ENCODE peak calls at places on chromosomes 4 and X, in eight cellular contexts. A, I, J, M, H, F, T and S are unnamed samples.

GRCh38 chrX:19566359-19567141 is 51.2 kb upstream of the MAP3K15 start:
- DNase-seq in T (peak), I (no peak), A (no peak), F (peak), H (no peak), J (peak), M (no peak), S (no peak)

GRCh38 chr4:2079006-2079405 is 19.9 kb downstream of the NAT8L start:
- DNase-seq in F (no peak), J (no peak), M (no peak), T (no peak), I (no peak), H (no peak), A (no peak), S (no peak)

GRCh38 chr4:140090215-140090731 is 63.7 kb downstream of the MAML3 start:
- DNase-seq in T (no peak), A (no peak), I (no peak), M (peak), H (no peak), F (no peak), J (no peak), S (no peak)

GRCh38 chrX:23666282-23666681 is 1.0 kb upstream of the PRDX4 start:
- DNase-seq in H (no peak), I (no peak), M (no peak), A (no peak), J (no peak), T (peak), F (no peak), S (no peak)

GRCh38 chr4:8706221-8707044 is 113.9 kb downstream of the CPZ start:
- DNase-seq in H (no peak), F (no peak), M (no peak), I (no peak), A (no peak), T (no peak), J (no peak), S (no peak)

GRCh38 chr4:102569200-102569599 is 68.0 kb downstream of the NFKB1 start:
- DNase-seq in I (no peak), J (no peak), F (no peak), H (no peak), T (peak), A (no peak), M (peak), S (no peak)

GRCh38 chrX:63661676-63662075 is 123.3 kb downstream of the ARHGEF9 start:
- DNase-seq in A (no peak), J (no peak), F (no peak), M (no peak), T (no peak), H (no peak), I (no peak), S (no peak)

GRCh38 chr4:88135362-88135663 is 23.1 kb downstream of the ABCG2 start:
- DNase-seq in M (no peak), H (no peak), I (no peak), F (no peak), T (no peak), J (no peak), A (no peak), S (no peak)

GRCh38 chrX:129600981-129601424 is 53.8 kb downstream of the APLN start:
- DNase-seq in J (no peak), I (no peak), A (no peak), F (peak), H (no peak), M (peak), T (peak), S (peak)

GRCh38 chr4:111778543-111778942 is 366.7 kb upstream of the FAM241A start:
- DNase-seq in A (no peak), H (no peak), M (peak), J (no peak), T (no peak), F (no peak), I (no peak), S (peak)

GRCh38 chrX:3699841-3700381 is 13.5 kb downstream of the PRKX start:
- DNase-seq in A (no peak), M (no peak), F (peak), J (no peak), H (no peak), T (peak), I (no peak), S (no peak)

GRCh38 chr4:41575665-41576064 is 37.7 kb downstream of the LIMCH1 start:
- DNase-seq in F (no peak), A (no peak), T (no peak), J (no peak), H (no peak), I (no peak), M (no peak), S (no peak)

GRCh38 chr4:180058731-180059215 is 2184.4 kb upstream of the TENM3 start:
- DNase-seq in M (peak), A (no peak), H (peak), J (no peak), F (no peak), I (peak), T (peak), S (peak)

GRCh38 chr4:153234923-153235322 is 30.7 kb downstream of the TRIM2 start:
- DNase-seq in H (no peak), I (no peak), T (no peak), J (no peak), A (no peak), F (no peak), M (no peak), S (no peak)

GRCh38 chrX:13123857-13124345 is 79.5 kb upstream of the FAM9C start:
- DNase-seq in I (no peak), M (no peak), J (no peak), F (no peak), H (no peak), T (no peak), A (no peak), S (no peak)

GRCh38 chrX:52349681-52350080 is 19.1 kb upstream of the XAGE2 start:
- DNase-seq in I (no peak), H (no peak), T (no peak), J (no peak), M (no peak), A (no peak), F (no peak), S (no peak)

GRCh38 chr4:139619644-139620043 is 46.0 kb upstream of the MGST2 start:
- DNase-seq in F (peak), A (no peak), J (no peak), M (peak), T (peak), H (no peak), I (no peak), S (peak)

GRCh38 chr4:23956601-23957364 is 66.9 kb upstream of the PPARGC1A start:
- DNase-seq in I (no peak), A (no peak), F (no peak), T (peak), H (no peak), J (no peak), M (no peak), S (no peak)

GRCh38 chr4:26806331-26806730 is 54.3 kb upstream of the STIM2 start:
- DNase-seq in F (no peak), J (no peak), M (no peak), T (no peak), A (no peak), H (no peak), I (no peak), S (no peak)

GRCh38 chr4:179399054-179399782 is 1957.0 kb upstream of the AGA start:
- DNase-seq in M (no peak), I (no peak), J (no peak), H (no peak), F (no peak), T (peak), A (no peak), S (no peak)

GRCh38 chr4:5292091-5292490 is 240.8 kb downstream of the STK32B start:
- DNase-seq in F (no peak), H (no peak), I (peak), A (no peak), T (no peak), J (no peak), M (no peak), S (no peak)

GRCh38 chr4:38145033-38145673 is 185.0 kb downstream of the PTTG2 start:
- DNase-seq in A (no peak), J (no peak), H (no peak), T (no peak), M (no peak), F (no peak), I (no peak), S (no peak)

GRCh38 chr4:28225689-28226353 is 1365.2 kb downstream of the STIM2 start:
- DNase-seq in J (no peak), T (no peak), M (no peak), F (no peak), H (no peak), A (no peak), I (no peak), S (no peak)

GRCh38 chr4:161949941-161950725 is 213.7 kb downstream of the FSTL5 start:
- DNase-seq in I (no peak), M (peak), T (no peak), J (no peak), H (no peak), F (no peak), A (no peak), S (peak)

GRCh38 chrX:102712216-102712966 is at the start of gene GPRASP2:
- DNase-seq in T (no peak), F (no peak), H (peak), I (no peak), J (peak), A (no peak), M (peak), S (peak)

GRCh38 chr4:19842471-19842870 is 409.2 kb upstream of the SLIT2 start:
- DNase-seq in A (no peak), M (no peak), J (no peak), H (no peak), I (no peak), T (no peak), F (no peak), S (no peak)

GRCh38 chr4:134382478-134383227 is 181.1 kb upstream of the PABPC4L start:
- DNase-seq in A (no peak), J (no peak), M (no peak), F (no peak), H (no peak), I (no peak), T (no peak), S (no peak)

GRCh38 chr4:87078987-87079469 is 141.4 kb downstream of the KLHL8 start:
- DNase-seq in M (peak), T (no peak), I (no peak), A (no peak), J (no peak), H (peak), F (no peak), S (peak)

GRCh38 chr4:82791179-82791578 is 7.4 kb downstream of the SCD5 start:
- DNase-seq in J (no peak), A (no peak), I (no peak), M (no peak), H (no peak), T (no peak), F (no peak), S (no peak)

GRCh38 chrX:153539171-153539978 is 21.9 kb downstream of the ATP2B3 start:
- DNase-seq in H (peak), A (peak), F (peak), I (no peak), T (peak), J (peak), M (peak), S (peak)

GRCh38 chrX:134460005-134460860 is at the start of gene HPRT1:
- DNase-seq in F (peak), J (peak), A (peak), I (peak), M (peak), H (peak), T (peak), S (peak)